ENCODE peak calls at places on chromosomes 11 and 22, in four cellular contexts. I, H, Z and G are unnamed samples.

GRCh38 chr11:100709233-100709999 is 22.3 kb downstream of the ARHGAP42 start:
- DNase-seq in Z (no peak), H (no peak), I (no peak), G (no peak)

GRCh38 chr11:82775736-82776346 is 42.2 kb upstream of the FAM181B start:
- DNase-seq in Z (peak; percentile 67), H (no peak), I (peak; percentile 24), G (peak; percentile 41)

GRCh38 chr11:96341237-96342130 is 1.5 kb downstream of the MAML2 start:
- DNase-seq in Z (peak; percentile 61), I (peak; percentile 62), H (peak; percentile 64), G (no peak)

GRCh38 chr11:121572581-121573059 is 119.9 kb upstream of the SORL1-AS1 start:
- DNase-seq in H (no peak), I (no peak), Z (no peak), G (no peak)

GRCh38 chr22:23248583-23248982 is 68.3 kb downstream of the BCR start:
- DNase-seq in H (no peak), Z (no peak), I (no peak), G (no peak)

GRCh38 chr11:125183641-125184040 is 19.1 kb downstream of the PKNOX2 start:
- DNase-seq in Z (no peak), H (no peak), I (no peak), G (no peak)

GRCh38 chr22:50201191-50202129 is 649 bp downstream of the SELENOO start:
- DNase-seq in I (no peak), Z (no peak), H (no peak), G (no peak)

GRCh38 chr11:34940026-34940677 is 23.7 kb downstream of the PDHX start:
- DNase-seq in H (no peak), I (no peak), Z (peak; percentile 40), G (no peak)

GRCh38 chr11:78564037-78564888 is 10.4 kb downstream of the NARS2 start:
- DNase-seq in H (peak; percentile 24), I (peak; percentile 66), Z (peak; percentile 81), G (no peak)

GRCh38 chr11:134949716-134950115 is 537.7 kb upstream of the B3GAT1 start:
- DNase-seq in H (no peak), Z (peak; percentile 10), I (no peak), G (no peak)

GRCh38 chr11:63945482-63946163 is 6.8 kb downstream of the NAA40 start:
- DNase-seq in I (peak; percentile 47), H (peak; percentile 28), Z (peak; percentile 83), G (no peak)

GRCh38 chr11:34356918-34357645 is 728 bp downstream of the ABTB2 start:
- DNase-seq in I (peak; percentile 56), Z (peak; percentile 76), H (peak; percentile 19), G (no peak)

GRCh38 chr11:3056296-3057068 is 741 bp downstream of the CARS1 start:
- DNase-seq in Z (no peak), I (no peak), H (no peak), G (no peak)

GRCh38 chr11:1696608-1697570 is at the start of gene KRTAP5-6:
- DNase-seq in H (no peak), Z (no peak), I (no peak), G (no peak)

GRCh38 chr22:23315341-23315917 is 135.1 kb downstream of the BCR start:
- DNase-seq in I (peak; percentile 50), H (peak; percentile 47), Z (peak; percentile 76), G (no peak)

GRCh38 chr11:11706022-11706421 is 84.2 kb upstream of the GALNT18 start:
- DNase-seq in H (no peak), Z (no peak), I (no peak), G (no peak)

GRCh38 chr11:124643605-124644425 is 21.2 kb downstream of the TBRG1 start:
- DNase-seq in H (no peak), Z (peak; percentile 93), I (no peak), G (no peak)

GRCh38 chr11:75767793-75768111 is 826 bp upstream of the DGAT2 start:
- DNase-seq in Z (no peak), I (no peak), H (no peak), G (no peak)

GRCh38 chr11:35461917-35462316 is 42.6 kb upstream of the SLC1A2 start:
- DNase-seq in I (no peak), Z (no peak), H (no peak), G (no peak)

GRCh38 chr11:35077709-35078695 is 61.0 kb upstream of the CD44 start:
- DNase-seq in I (peak; percentile 83), H (peak; percentile 47), Z (no peak), G (no peak)

GRCh38 chr22:23911318-23911980 is 17.3 kb downstream of the MIF start:
- DNase-seq in H (no peak), I (no peak), Z (no peak), G (no peak)

GRCh38 chr22:46233231-46233630 is 16.9 kb downstream of the CDPF1 start:
- DNase-seq in H (no peak), Z (no peak), I (no peak), G (no peak)

GRCh38 chr11:79087957-79088318 is 352.9 kb downstream of the TENM4 start:
- DNase-seq in H (no peak), I (no peak), Z (peak; percentile 56), G (no peak)

GRCh38 chr11:12693485-12694181 is 19.4 kb downstream of the TEAD1 start:
- DNase-seq in Z (peak; percentile 96), H (no peak), I (no peak), G (no peak)

GRCh38 chr11:134625631-134626030 is 213.6 kb upstream of the B3GAT1 start:
- DNase-seq in H (no peak), Z (no peak), I (no peak), G (no peak)

GRCh38 chr11:133163463-133164419 is 368.6 kb downstream of the OPCML start:
- DNase-seq in I (no peak), H (no peak), Z (peak; percentile 61), G (peak; percentile 25)

GRCh38 chr11:86592659-86593451 is 79.6 kb downstream of the ME3 start:
- DNase-seq in I (peak; percentile 25), H (peak; percentile 22), Z (peak; percentile 86), G (no peak)

GRCh38 chr11:69209936-69210659 is 54.4 kb downstream of the SMIM38 start:
- DNase-seq in H (no peak), I (no peak), Z (no peak), G (no peak)

GRCh38 chr11:119730789-119731386 is 1.9 kb upstream of the NECTIN1 start:
- DNase-seq in Z (no peak), H (no peak), I (no peak), G (no peak)

GRCh38 chr11:115042002-115042401 is 363.7 kb downstream of the NXPE2 start:
- DNase-seq in I (no peak), H (no peak), Z (no peak), G (no peak)

GRCh38 chr22:17943533-17944204 is 80.7 kb downstream of the MICAL3 start:
- DNase-seq in Z (no peak), I (no peak), H (no peak), G (no peak)
- H3K27ac ChIP-seq in Z (no peak overlapping the region), I (no peak overlapping the region), H (no peak overlapping the region), G (no peak overlapping the region)

GRCh38 chr22:43570531-43571144 is 158.8 kb downstream of the MPPED1 start:
- DNase-seq in H (no peak), I (no peak), Z (no peak), G (no peak)

GRCh38 chr22:43563571-43563970 is 151.8 kb downstream of the MPPED1 start:
- DNase-seq in I (no peak), Z (no peak), H (no peak), G (no peak)

GRCh38 chr22:43566561-43567332 is 154.9 kb downstream of the MPPED1 start:
- DNase-seq in H (no peak), Z (no peak), I (no peak), G (no peak)

GRCh38 chr22:43566021-43566420 is 154.2 kb downstream of the MPPED1 start:
- DNase-seq in H (no peak), I (no peak), Z (no peak), G (no peak)

GRCh38 chr22:43567691-43568308 is 156.0 kb downstream of the MPPED1 start:
- DNase-seq in I (no peak), Z (peak; percentile 3), H (no peak), G (no peak)
- H3K4me3 ChIP-seq in I (no peak overlapping the region), Z (no peak overlapping the region), H (no peak overlapping the region), G (no peak overlapping the region)

DNA sequence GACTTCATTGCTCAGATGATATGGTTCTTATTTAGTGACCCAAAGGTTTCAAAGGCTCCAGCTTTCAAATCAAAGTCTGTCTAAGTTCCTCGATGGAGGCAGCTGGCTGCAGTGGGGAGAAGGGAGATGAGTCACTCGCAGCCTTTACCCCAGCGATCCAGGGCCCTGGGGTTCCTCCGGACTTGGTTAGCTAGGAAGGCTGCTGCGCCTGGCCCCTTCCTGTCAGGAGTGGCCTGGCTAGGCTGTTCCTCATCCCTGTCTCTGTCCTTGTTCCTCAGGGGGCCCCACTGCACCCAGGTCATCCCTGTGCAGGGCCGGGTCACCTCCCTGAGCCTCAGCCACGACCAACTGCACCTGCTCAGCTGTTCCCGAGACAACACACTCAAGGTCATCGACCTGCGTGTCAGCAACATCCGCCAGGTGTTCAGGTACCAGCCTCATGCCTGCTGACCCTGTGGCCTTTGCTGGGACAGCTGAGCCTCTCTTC is 13.9 kb downstream of the ATG16L2 start:
- DNase-seq in H (no peak), Z (peak; percentile 49), I (no peak), G (no peak)
- H3K27ac ChIP-seq in H (peak overlapping the region; percentile 7), Z (no peak overlapping the region), I (no peak overlapping the region), G (no peak overlapping the region)

GRCh38 chr11:132119573-132119972 is 749.2 kb downstream of the NTM start:
- DNase-seq in I (no peak), H (no peak), Z (no peak), G (no peak)

GRCh38 chr11:132114185-132114584 is 743.8 kb downstream of the NTM start:
- DNase-seq in Z (peak; percentile 17), H (no peak), I (no peak), G (no peak)

GRCh38 chr11:132115454-132115853 is 745.0 kb downstream of the NTM start:
- DNase-seq in H (no peak), I (no peak), Z (peak; percentile 48), G (no peak)

GRCh38 chr11:132114743-132115142 is 744.3 kb downstream of the NTM start:
- DNase-seq in I (no peak), H (no peak), Z (no peak), G (no peak)

GRCh38 chr11:132116516-132116915 is 746.1 kb downstream of the NTM start:
- DNase-seq in I (no peak), Z (no peak), H (no peak), G (no peak)
- H3K4me3 ChIP-seq in I (no peak overlapping the region), Z (no peak overlapping the region), H (no peak overlapping the region), G (no peak overlapping the region)

GRCh38 chr11:76888989-76889388 is 28.3 kb downstream of the ACER3 start:
- DNase-seq in H (no peak), Z (peak; percentile 49), I (no peak), G (no peak)
- H3K27ac ChIP-seq in H (no peak overlapping the region), Z (no peak overlapping the region), I (no peak overlapping the region), G (no peak overlapping the region)